ENCODE peak calls at places on chromosomes 16 and 17, in seven cellular contexts. B is DMS79, M is pancreas, A is hypothalamus, T is T-helper 1 cell, U is ovary, K is AG04450. S is an unnamed sample.

GRCh38 chr16:87828071-87828971 is 41.0 kb downstream of the SLC7A5 start:
- DNase-seq in B (no peak), M (peak; percentile 90), A (no peak), T (no peak), U (no peak), K (no peak), S (no peak)

GRCh38 chr17:15510361-15510760 is 42.9 kb upstream of the CDRT4 start:
- DNase-seq in B (no peak), M (no peak), A (no peak), T (no peak), U (no peak), K (no peak), S (no peak)

GRCh38 chr17:61144137-61144536 is 255.5 kb upstream of the TBX2 start:
- DNase-seq in B (no peak), M (no peak), A (no peak), T (no peak), U (no peak), K (no peak), S (no peak)

GRCh38 chr16:53541326-53541725 is 38.3 kb upstream of the AKTIP start:
- DNase-seq in B (no peak), M (no peak), A (no peak), T (no peak), U (no peak), K (no peak), S (no peak)

GRCh38 chr17:55284001-55284884 is 19.5 kb downstream of the HLF start:
- DNase-seq in B (no peak), M (no peak), A (no peak), T (no peak), U (no peak), K (no peak), S (no peak)

GRCh38 chr17:68627956-68628355 is 26.8 kb upstream of the FAM20A start:
- DNase-seq in B (no peak), M (no peak), A (no peak), T (no peak), U (peak; percentile 50), K (no peak), S (no peak)

GRCh38 chr17:77786740-77787505 is 171.6 kb upstream of the TNRC6C start:
- DNase-seq in B (peak; percentile 34), M (no peak), A (no peak), T (no peak), U (no peak), K (no peak), S (no peak)

GRCh38 chr16:66580605-66581209 is 1.4 kb downstream of the CMTM2 start:
- DNase-seq in B (no peak), M (no peak), A (no peak), T (no peak), U (no peak), K (peak; percentile 53), S (no peak)

GRCh38 chr17:7035591-7036368 is at the start of gene SLC16A13:
- DNase-seq in B (peak; percentile 96), M (peak; percentile 98), A (peak; percentile 70), T (peak; percentile 99), U (peak; percentile 93), K (peak; percentile 83), S (peak; percentile 96)

GRCh38 chr17:7177954-7178477 is 1.2 kb downstream of the ASGR1 start:
- DNase-seq in B (peak; percentile 58), M (no peak), A (no peak), T (no peak), U (no peak), K (no peak), S (no peak)

GRCh38 chr17:1082579-1082978 is 85.7 kb downstream of the TIMM22 start:
- DNase-seq in B (no peak), M (peak; percentile 20), A (no peak), T (no peak), U (no peak), K (no peak), S (no peak)

GRCh38 chr16:12271006-12271405 is 294.5 kb downstream of the SNX29 start:
- DNase-seq in B (peak; percentile 4), M (no peak), A (no peak), T (no peak), U (no peak), K (no peak), S (no peak)